ENCODE peak calls at places on chromosomes 4 and X, in seven cellular contexts. N is IMR-90, S is neuronal stem cell, F is mesendoderm, V is H1, G is mesenchymal stem cell, D is trophoblast cell. M is an unnamed sample.
A peak's percentile ranks its signal among the peaks of the same experiment; 100 is the strongest.

GRCh38 chr4:129095811-129096454 is at the start of gene C4orf33:
- DNase-seq in S (peak; percentile 57), G (peak; percentile 85), V (peak; percentile 68), N (peak; percentile 66), F (peak; percentile 81), D (peak; percentile 77), M (peak; percentile 74)

GRCh38 chrX:67612231-67612630 is 68.4 kb downstream of the AR start:
- DNase-seq in F (peak; percentile 20), V (no peak), D (no peak), G (peak; percentile 49), S (no peak), N (peak; percentile 32), M (no peak)

GRCh38 chrX:154603438-154604430 is 15.3 kb downstream of the CTAG1B start:
- DNase-seq in V (no peak), G (peak; percentile 45), D (no peak), S (no peak), F (peak; percentile 53), N (peak; percentile 57), M (no peak)

GRCh38 chr4:112099701-112100289 is 45.5 kb upstream of the FAM241A start:
- DNase-seq in F (peak; percentile 57), N (peak; percentile 73), S (peak; percentile 31), V (no peak), G (peak; percentile 71), D (peak; percentile 69), M (no peak)

GRCh38 chr4:2691313-2691712 is 64.8 kb downstream of the TNIP2 start:
- DNase-seq in D (no peak), S (no peak), V (no peak), N (no peak), F (no peak), G (no peak), M (no peak)

GRCh38 chr4:61389640-61390039 is 189.5 kb downstream of the ADGRL3 start:
- DNase-seq in N (no peak), G (no peak), F (peak; percentile 55), V (no peak), S (no peak), D (no peak), M (no peak)

GRCh38 chr4:47590325-47590724 is 105.2 kb downstream of the ATP10D start:
- DNase-seq in N (no peak), V (no peak), D (no peak), F (no peak), S (no peak), G (no peak), M (no peak)

GRCh38 chr4:84767163-84767562 is 184.2 kb downstream of the CDS1 start:
- DNase-seq in G (no peak), D (no peak), S (no peak), F (no peak), V (no peak), N (no peak), M (no peak)

GRCh38 chrX:136779346-136779781 is 1.4 kb downstream of the ARHGEF6 start:
- DNase-seq in F (no peak), S (no peak), G (no peak), D (no peak), N (no peak), V (no peak), M (no peak)

GRCh38 chr4:84878090-84878489 is 88.4 kb downstream of the WDFY3 start:
- DNase-seq in G (peak; percentile 83), S (no peak), V (no peak), F (peak; percentile 69), N (peak; percentile 89), D (peak; percentile 89), M (no peak)

GRCh38 chr4:27009539-27009938 is 148.9 kb downstream of the STIM2 start:
- DNase-seq in F (no peak), N (peak; percentile 84), G (peak; percentile 28), D (no peak), S (no peak), V (no peak), M (no peak)

GRCh38 chrX:115949900-115950822 is 220.4 kb upstream of the AGTR2 start:
- DNase-seq in S (no peak), V (no peak), N (no peak), G (no peak), D (peak; percentile 53), F (peak; percentile 63), M (peak; percentile 69)

GRCh38 chr4:7234355-7235029 is 42.2 kb downstream of the SORCS2 start:
- DNase-seq in F (no peak), G (no peak), S (no peak), V (no peak), N (no peak), D (no peak), M (no peak)

GRCh38 chrX:51568586-51568985 is 50.1 kb downstream of the CENPVL3 start:
- DNase-seq in D (peak; percentile 72), V (no peak), S (no peak), G (peak; percentile 92), N (peak; percentile 91), F (no peak), M (no peak)

GRCh38 chr4:132824721-132825120 is 324.4 kb upstream of the PCDH10 start:
- DNase-seq in N (no peak), G (no peak), F (no peak), D (no peak), V (no peak), S (no peak), M (no peak)

DNA sequence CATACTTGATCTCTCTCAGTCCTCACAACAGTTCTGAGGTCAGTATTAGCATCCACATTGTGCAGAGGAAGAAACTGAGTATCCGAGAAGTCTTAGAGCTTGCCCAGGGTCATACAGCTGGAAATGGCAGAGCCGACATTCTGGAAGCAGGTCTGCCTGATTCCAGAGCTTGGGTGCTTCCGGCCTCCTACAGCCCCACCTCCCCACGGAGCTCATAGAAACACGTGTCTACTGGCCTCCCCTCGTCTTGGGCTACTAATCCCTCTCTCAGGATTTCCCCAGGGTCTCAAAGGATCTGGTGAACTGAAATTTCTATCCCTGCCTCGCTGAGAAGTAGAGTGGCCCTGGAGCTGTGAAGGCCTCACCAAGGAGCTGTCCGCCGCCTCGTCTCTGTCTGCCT is 12.0 kb upstream of the KDM5C start:
- DNase-seq in D (no peak), N (no peak), F (no peak), V (no peak), S (no peak), G (no peak), M (no peak)
- H2AK5ac ChIP-seq in D (no peak overlapping the region), N (no peak overlapping the region), F (no peak overlapping the region), V (no peak overlapping the region), S (no peak overlapping the region), G (no peak overlapping the region), M (no peak overlapping the region)

DNA sequence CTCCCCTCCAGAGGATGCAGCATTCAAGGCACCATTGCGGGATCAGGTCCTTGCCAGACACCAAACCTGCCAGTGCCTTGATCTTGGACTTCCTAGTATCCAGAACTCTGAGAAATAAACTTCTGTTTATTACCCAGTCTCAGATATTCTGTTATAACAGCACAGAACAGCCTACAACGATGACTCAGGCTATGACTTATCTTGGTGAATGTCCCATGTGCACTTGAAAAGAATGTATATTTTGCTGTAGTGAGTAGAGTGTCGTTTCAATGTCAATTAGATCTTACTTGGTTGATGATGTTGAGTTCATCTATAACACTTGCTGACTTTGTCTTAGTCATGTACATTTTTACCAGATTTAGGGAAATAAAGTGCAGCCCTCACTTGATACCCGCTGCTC is 34.5 kb upstream of the PGRMC1 start:
- DNase-seq in D (no peak), S (no peak), G (no peak), F (no peak), V (no peak), N (peak; percentile 4), M (no peak)
- H2AK5ac ChIP-seq in D (no peak overlapping the region), S (no peak overlapping the region), G (no peak overlapping the region), F (no peak overlapping the region), V (no peak overlapping the region), N (no peak overlapping the region), M (no peak overlapping the region)

GRCh38 chr4:140839396-140839795 is 83.2 kb upstream of the TBC1D9 start:
- DNase-seq in G (peak; percentile 10), D (peak; percentile 85), N (no peak), S (no peak), V (no peak), F (peak; percentile 47), M (no peak)

GRCh38 chr4:140839888-140840790 is 84.0 kb upstream of the TBC1D9 start:
- DNase-seq in N (peak; percentile 5), G (peak; percentile 7), D (peak; percentile 13), S (no peak), F (no peak), V (no peak), M (no peak)

GRCh38 chr4:140837742-140838141 is 81.6 kb upstream of the TBC1D9 start:
- DNase-seq in N (no peak), V (no peak), F (no peak), S (no peak), D (peak; percentile 66), G (no peak), M (no peak)

DNA sequence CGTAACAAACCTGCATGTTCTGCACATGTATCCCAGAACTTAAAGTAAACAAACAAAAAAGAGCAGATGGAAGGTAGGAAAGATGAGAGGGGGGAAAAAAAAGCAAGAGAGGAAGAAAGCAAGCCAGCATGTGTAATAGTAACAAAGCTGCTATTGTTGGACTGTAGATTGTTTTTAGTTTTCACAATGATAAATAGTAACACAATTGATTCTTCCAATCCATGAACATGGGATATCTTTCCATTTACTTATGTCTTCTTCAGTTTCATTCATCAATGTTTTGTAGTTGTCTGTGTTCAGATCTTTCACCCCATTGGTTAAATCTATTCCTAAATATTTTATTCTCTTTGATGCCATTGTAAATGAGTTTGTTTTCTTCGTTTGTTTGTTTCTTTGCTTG is 85.0 kb upstream of the TBC1D9 start:
- DNase-seq in V (no peak), D (no peak), N (no peak), S (no peak), G (no peak), F (no peak), M (no peak)
- H2AK5ac ChIP-seq in V (no peak overlapping the region), D (no peak overlapping the region), N (no peak overlapping the region), S (no peak overlapping the region), G (no peak overlapping the region), F (no peak overlapping the region), M (no peak overlapping the region)

GRCh38 chr4:155785828-155786227 is 27.0 kb downstream of the GUCY1B1 start:
- DNase-seq in S (no peak), N (no peak), V (no peak), F (no peak), D (no peak), G (no peak), M (no peak)

GRCh38 chr4:155784637-155785036 is 25.8 kb downstream of the GUCY1B1 start:
- DNase-seq in N (no peak), V (no peak), F (no peak), S (no peak), G (no peak), D (no peak), M (no peak)

GRCh38 chr4:155789391-155789790 is 30.6 kb downstream of the GUCY1B1 start:
- DNase-seq in D (no peak), F (no peak), S (no peak), N (no peak), G (peak; percentile 9), V (no peak), M (no peak)

GRCh38 chr4:155781432-155781831 is 22.6 kb downstream of the GUCY1B1 start:
- DNase-seq in S (no peak), G (no peak), D (no peak), F (no peak), V (no peak), N (no peak), M (no peak)

DNA sequence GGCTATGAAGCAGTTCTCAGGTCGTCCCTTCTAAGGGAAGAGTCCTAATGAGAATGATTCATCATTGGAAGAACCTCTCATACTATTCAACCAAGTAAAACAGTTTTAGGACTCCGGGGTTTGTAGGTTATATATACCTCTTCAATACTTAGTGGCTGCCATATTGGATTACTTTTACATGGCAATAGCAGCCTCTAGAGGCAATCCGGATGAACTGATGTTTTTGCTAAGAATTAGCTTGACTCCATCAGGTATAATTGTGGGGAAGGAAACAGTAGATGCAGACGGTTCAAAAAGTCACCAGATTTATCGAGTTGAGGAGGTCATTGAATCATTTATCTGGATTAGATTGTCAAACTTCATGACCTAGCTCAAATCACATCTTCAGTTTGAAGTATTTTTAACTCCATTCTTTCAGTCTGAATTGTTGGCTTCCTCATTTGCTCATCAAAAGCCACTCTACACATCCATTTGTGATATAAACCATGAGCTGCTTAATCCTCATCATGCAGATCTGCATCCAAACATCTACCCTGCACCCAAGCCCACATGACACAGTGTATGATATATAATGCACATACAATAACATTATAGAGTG is 28.4 kb downstream of the GUCY1B1 start:
- DNase-seq in F (peak; percentile 71), D (peak; percentile 75), S (peak; percentile 18), G (peak; percentile 74), N (peak; percentile 70), V (no peak), M (no peak)
- H2AK5ac ChIP-seq in F (no peak overlapping the region), D (no peak overlapping the region), S (no peak overlapping the region), G (no peak overlapping the region), N (no peak overlapping the region), V (no peak overlapping the region), M (no peak overlapping the region)